ENCODE peak calls at places on chromosomes 13 and 19, in eight cellular contexts. Q is prostate gland, L is mesothelial cell of epicardium, T is fibroblast of the aortic adventitia, U is AG10803, H is epithelial cell of esophagus, B is GM13977, D is testis. V is an unnamed sample.
A peak's percentile ranks its signal among the peaks of the same experiment; 100 is the strongest.

GRCh38 chr19:41696402-41697197 is 8.5 kb upstream of the CEACAM7 start:
- DNase-seq in D (no peak), U (no peak), Q (no peak), B (no peak), T (no peak), H (peak; percentile 28), L (no peak), V (no peak)

GRCh38 chr19:23399443-23399842 is 4.2 kb upstream of the ZNF91 start:
- DNase-seq in H (no peak), T (no peak), L (no peak), B (no peak), U (no peak), Q (no peak), D (no peak), V (no peak)

GRCh38 chr13:103099894-103100293 is 33.7 kb upstream of the SLC10A2 start:
- DNase-seq in D (no peak), Q (no peak), U (no peak), H (peak; percentile 65), L (no peak), T (no peak), B (no peak), V (no peak)

GRCh38 chr19:45206328-45206727 is 27.7 kb downstream of the BLOC1S3 start:
- DNase-seq in L (no peak), D (no peak), Q (no peak), H (no peak), B (no peak), U (no peak), T (no peak), V (no peak)

GRCh38 chr13:64716936-64717335 is 2513.2 kb downstream of the PCDH9 start:
- DNase-seq in H (no peak), D (no peak), B (no peak), L (no peak), Q (no peak), U (no peak), T (no peak), V (no peak)

GRCh38 chr13:51500687-51501086 is 47.9 kb upstream of the INTS6 start:
- DNase-seq in Q (no peak), B (no peak), D (no peak), L (no peak), T (no peak), H (no peak), U (no peak), V (no peak)

GRCh38 chr19:19858751-19859150 is 6.9 kb upstream of the ZNF253 start:
- DNase-seq in B (no peak), D (no peak), L (no peak), U (no peak), T (no peak), H (no peak), Q (no peak), V (no peak)

GRCh38 chr13:79711631-79712030 is 230.7 kb downstream of the NDFIP2 start:
- DNase-seq in H (no peak), B (no peak), D (no peak), T (no peak), Q (no peak), U (peak; percentile 87), L (no peak), V (no peak)

GRCh38 chr19:46674416-46675178 is 13.6 kb upstream of the DACT3 start:
- DNase-seq in T (no peak), B (peak; percentile 21), L (no peak), U (no peak), D (peak; percentile 71), Q (no peak), H (peak; percentile 50), V (no peak)

GRCh38 chr19:9848060-9848459 is 12.9 kb downstream of the PIN1 start:
- DNase-seq in U (no peak), H (no peak), B (peak; percentile 50), T (no peak), Q (no peak), L (no peak), D (no peak), V (no peak)

GRCh38 chr19:49546825-49547565 is 19.2 kb downstream of the RCN3 start:
- DNase-seq in T (peak; percentile 92), B (peak; percentile 85), U (peak; percentile 90), D (peak; percentile 93), Q (peak; percentile 86), H (peak; percentile 88), L (peak; percentile 70), V (peak; percentile 80)

GRCh38 chr19:45607071-45608029 is 5.3 kb upstream of the GPR4 start:
- DNase-seq in D (peak; percentile 79), H (peak; percentile 61), U (peak; percentile 49), Q (peak; percentile 57), B (no peak), T (peak; percentile 76), L (peak; percentile 79), V (peak; percentile 61)

GRCh38 chr19:18438331-18439024 is 545 bp upstream of the ISYNA1 start:
- DNase-seq in U (no peak), L (peak; percentile 74), H (peak; percentile 69), Q (peak; percentile 64), B (no peak), T (peak; percentile 46), D (peak; percentile 88), V (no peak)

DNA sequence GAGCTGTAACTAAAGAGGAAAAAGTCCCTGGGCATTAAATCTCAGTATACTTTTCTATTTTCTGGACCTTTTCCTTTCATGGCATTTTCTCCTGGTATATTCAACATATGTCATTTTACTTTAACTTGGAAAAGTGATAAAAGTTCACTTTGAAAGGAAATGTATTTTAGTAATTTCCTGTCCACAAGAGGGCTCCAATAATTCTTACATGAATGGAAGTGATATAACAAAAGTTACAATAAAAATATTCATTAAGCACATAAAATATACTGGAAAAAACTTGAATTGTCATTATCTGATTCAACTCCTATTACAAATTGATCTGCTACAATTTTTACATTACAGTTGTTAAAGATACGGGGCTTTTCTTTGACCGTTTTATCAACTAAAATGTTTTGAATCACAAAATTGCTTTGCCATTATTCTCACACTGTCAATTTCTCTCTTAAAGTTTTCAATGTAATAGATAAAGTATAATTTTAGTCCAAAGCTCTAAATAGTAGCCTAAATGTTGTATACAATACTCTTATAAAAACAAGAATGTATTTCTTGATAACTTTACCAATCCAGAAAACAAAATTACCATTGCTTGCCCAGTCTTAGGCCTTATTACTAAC is 4.9 kb downstream of the UBL3 start:
- DNase-seq in H (peak; percentile 27), Q (no peak), U (peak; percentile 28), B (no peak), T (peak; percentile 64), L (no peak), D (no peak), V (no peak)
- TF ChIP-seq CTCF in H (no peak), Q (peak; percentile 53), U (peak; percentile 51), B (peak; percentile 44), T (peak; percentile 28), L (peak; percentile 52), D (no peak), V (peak; percentile 26)

GRCh38 chr19:29118384-29118783 is 94.6 kb downstream of the UQCRFS1 start:
- DNase-seq in U (no peak), L (no peak), Q (no peak), T (no peak), H (no peak), B (no peak), D (no peak), V (no peak)

GRCh38 chr19:29120471-29120870 is 92.5 kb downstream of the UQCRFS1 start:
- DNase-seq in H (no peak), L (no peak), T (no peak), U (no peak), D (no peak), B (no peak), Q (no peak), V (no peak)

GRCh38 chr19:29121684-29122083 is 91.3 kb downstream of the UQCRFS1 start:
- DNase-seq in T (peak; percentile 22), L (no peak), Q (no peak), B (no peak), H (no peak), D (peak; percentile 25), U (peak; percentile 27), V (no peak)

GRCh38 chr19:29117926-29118325 is 95.0 kb downstream of the UQCRFS1 start:
- DNase-seq in Q (no peak), H (no peak), L (no peak), U (no peak), D (no peak), T (no peak), B (no peak), V (no peak)

DNA sequence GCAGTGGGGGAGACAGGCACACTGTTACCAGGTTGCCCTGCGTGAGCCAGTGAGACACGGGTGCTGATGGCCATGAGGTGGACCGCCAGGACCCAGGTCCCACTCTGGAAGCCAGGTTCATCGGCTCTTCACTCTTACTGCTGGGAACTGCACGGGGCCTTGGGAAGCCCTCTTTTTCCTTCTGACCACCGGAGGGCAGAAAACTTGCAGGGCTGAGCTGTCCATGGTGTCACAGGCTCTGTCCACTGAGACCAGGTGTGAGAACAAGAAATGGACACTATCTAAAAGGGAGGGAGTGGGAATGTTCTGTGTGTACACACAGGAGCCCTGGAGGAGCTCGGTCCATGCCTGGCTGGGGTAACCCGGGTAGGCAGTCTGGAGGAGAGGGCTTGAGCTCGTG is 93.4 kb downstream of the UQCRFS1 start:
- DNase-seq in Q (no peak), B (no peak), T (no peak), D (peak; percentile 34), L (no peak), H (no peak), U (no peak), V (no peak)
- TF ChIP-seq CTCF in Q (no peak), B (no peak), T (peak; percentile 39), D (no peak), L (no peak), H (no peak), U (peak; percentile 38), V (no peak)

GRCh38 chr19:32719611-32720059 is at the start of gene TDRD12:
- DNase-seq in U (no peak), Q (no peak), B (no peak), D (peak; percentile 78), T (no peak), L (no peak), H (no peak), V (no peak)
- TF ChIP-seq CTCF in U (no peak), Q (no peak), B (peak; percentile 28), D (peak; percentile 18), T (no peak), L (no peak), H (no peak), V (no peak)

GRCh38 chr19:3618811-3619630 is 7.6 kb downstream of the CACTIN start:
- DNase-seq in T (no peak), H (no peak), D (no peak), L (no peak), U (no peak), B (no peak), Q (no peak), V (no peak)
- TF ChIP-seq CTCF in T (no peak), H (no peak), D (no peak), L (peak; percentile 48), U (no peak), B (no peak), Q (no peak), V (no peak)

GRCh38 chr13:113209880-113210421 is 538 bp downstream of the CUL4A start:
- DNase-seq in D (peak; percentile 74), B (peak; percentile 75), Q (peak; percentile 39), H (peak; percentile 80), L (peak; percentile 74), T (peak; percentile 62), U (peak; percentile 68), V (peak; percentile 67)
- TF ChIP-seq CTCF in D (no peak), B (peak; percentile 21), Q (peak; percentile 17), H (no peak), L (no peak), T (no peak), U (no peak), V (no peak)

V was measured in GM10248.